ENCODE peak calls at places on chromosomes 3 and 15, in nine cellular contexts. One of them, this sample, is unnamed.

GRCh38 chr15:52247032-52247431 is 48.6 kb downstream of the MYO5C start:
- DNase-seq in NCI-H774: no peak
- DNase-seq in cerebellum: no peak
- DNase-seq in NCI-H524: no peak
- DNase-seq in activated T-helper 1 cell treated with Interleukin-2 at 50 U/mL for 16 hours: no peak
- DNase-seq in pancreas: no peak
- DNase-seq in Calu3: no peak
- DNase-seq in NCI-H510A treated with DMSO at 0.1 percent for 48 hours: no peak
- DNase-seq in AG09319: no peak
- DNase-seq in this sample: no peak

GRCh38 chr3:38521391-38521987 is 25.3 kb downstream of the EXOG start:
- DNase-seq in Calu3: peak
- DNase-seq in AG09319: peak
- DNase-seq in NCI-H774: peak
- DNase-seq in cerebellum: peak
- DNase-seq in NCI-H510A treated with DMSO at 0.1 percent for 48 hours: peak
- DNase-seq in NCI-H524: peak
- DNase-seq in pancreas: peak
- DNase-seq in activated T-helper 1 cell treated with Interleukin-2 at 50 U/mL for 16 hours: peak
- DNase-seq in this sample: no peak

GRCh38 chr3:154701055-154701454 is 271.1 kb upstream of the GPR149 start:
- DNase-seq in NCI-H510A treated with DMSO at 0.1 percent for 48 hours: no peak
- DNase-seq in activated T-helper 1 cell treated with Interleukin-2 at 50 U/mL for 16 hours: no peak
- DNase-seq in pancreas: no peak
- DNase-seq in cerebellum: no peak
- DNase-seq in AG09319: no peak
- DNase-seq in Calu3: no peak
- DNase-seq in NCI-H774: no peak
- DNase-seq in NCI-H524: no peak
- DNase-seq in this sample: no peak

GRCh38 chr3:125684199-125684598 is 88.9 kb upstream of the OSBPL11 start:
- DNase-seq in Calu3: no peak
- DNase-seq in pancreas: no peak
- DNase-seq in NCI-H524: peak
- DNase-seq in activated T-helper 1 cell treated with Interleukin-2 at 50 U/mL for 16 hours: no peak
- DNase-seq in NCI-H510A treated with DMSO at 0.1 percent for 48 hours: no peak
- DNase-seq in cerebellum: no peak
- DNase-seq in AG09319: no peak
- DNase-seq in NCI-H774: no peak
- DNase-seq in this sample: no peak

GRCh38 chr3:152159328-152159727 is 109.4 kb upstream of the MBNL1 start:
- DNase-seq in NCI-H524: no peak
- DNase-seq in activated T-helper 1 cell treated with Interleukin-2 at 50 U/mL for 16 hours: no peak
- DNase-seq in pancreas: no peak
- DNase-seq in cerebellum: no peak
- DNase-seq in NCI-H510A treated with DMSO at 0.1 percent for 48 hours: no peak
- DNase-seq in NCI-H774: no peak
- DNase-seq in Calu3: no peak
- DNase-seq in AG09319: no peak
- DNase-seq in this sample: no peak

GRCh38 chr3:43032646-43033628 is 53.8 kb downstream of the GASK1A start:
- DNase-seq in cerebellum: no peak
- DNase-seq in Calu3: no peak
- DNase-seq in activated T-helper 1 cell treated with Interleukin-2 at 50 U/mL for 16 hours: no peak
- DNase-seq in NCI-H510A treated with DMSO at 0.1 percent for 48 hours: no peak
- DNase-seq in NCI-H524: no peak
- DNase-seq in pancreas: no peak
- DNase-seq in AG09319: no peak
- DNase-seq in NCI-H774: no peak
- DNase-seq in this sample: peak

GRCh38 chr3:56980283-56980682 is 80.2 kb upstream of the SPATA12 start:
- DNase-seq in AG09319: no peak
- DNase-seq in pancreas: no peak
- DNase-seq in NCI-H524: no peak
- DNase-seq in activated T-helper 1 cell treated with Interleukin-2 at 50 U/mL for 16 hours: no peak
- DNase-seq in NCI-H774: no peak
- DNase-seq in Calu3: no peak
- DNase-seq in cerebellum: no peak
- DNase-seq in NCI-H510A treated with DMSO at 0.1 percent for 48 hours: no peak
- DNase-seq in this sample: no peak

GRCh38 chr3:4493931-4494806 is 1.0 kb downstream of the ITPR1 start:
- DNase-seq in NCI-H774: no peak
- DNase-seq in Calu3: no peak
- DNase-seq in NCI-H510A treated with DMSO at 0.1 percent for 48 hours: no peak
- DNase-seq in pancreas: peak
- DNase-seq in cerebellum: peak
- DNase-seq in AG09319: no peak
- DNase-seq in NCI-H524: peak
- DNase-seq in activated T-helper 1 cell treated with Interleukin-2 at 50 U/mL for 16 hours: no peak
- DNase-seq in this sample: no peak

This sample was measured in osteocyte.